ENCODE peak calls at places on chromosomes 12 and 14, in nine cellular contexts. R is astrocyte of the cerebellum, Q is WTC11, J is colonic mucosa, B is cardiac muscle cell, T is HCT116, G is AG10803, X is H9, V is hepatocyte. K is an unnamed sample.

GRCh38 chr14:99602788-99603415 is 1.1 kb downstream of the CCDC85C start:
- DNase-seq in R (no peak), Q (no peak), J (no peak), B (peak; percentile 42), T (no peak), G (no peak), X (no peak), V (no peak), K (no peak)

GRCh38 chr12:52633383-52633782 is 15.0 kb upstream of the KRT73 start:
- DNase-seq in R (no peak), Q (no peak), J (no peak), B (no peak), T (no peak), G (no peak), X (peak; percentile 20), V (no peak), K (no peak)

GRCh38 chr14:54562334-54562733 is 4.6 kb upstream of the SAMD4A start:
- DNase-seq in R (no peak), Q (no peak), J (no peak), B (no peak), T (no peak), G (peak; percentile 82), X (no peak), V (no peak), K (peak; percentile 58)

GRCh38 chr14:53148612-53149202 is 4.4 kb downstream of the DDHD1 start:
- DNase-seq in R (no peak), Q (no peak), J (no peak), B (no peak), T (no peak), G (peak; percentile 13), X (no peak), V (no peak), K (no peak)

GRCh38 chr12:80936642-80937390 is 918 bp downstream of the LIN7A start:
- DNase-seq in R (no peak), Q (peak; percentile 79), J (peak; percentile 50), B (peak; percentile 75), T (peak; percentile 7), G (peak; percentile 41), X (peak; percentile 75), V (peak; percentile 63), K (no peak)

GRCh38 chr14:52338282-52338681 is 24.2 kb downstream of the PTGER2 start:
- DNase-seq in R (no peak), Q (no peak), J (peak; percentile 44), B (no peak), T (no peak), G (no peak), X (no peak), V (peak; percentile 25), K (peak; percentile 38)

GRCh38 chr14:23294734-23295561 is 7.7 kb downstream of the PPP1R3E start:
- DNase-seq in R (no peak), Q (peak; percentile 28), J (peak; percentile 31), B (peak; percentile 73), T (no peak), G (peak; percentile 55), X (peak; percentile 43), V (peak; percentile 76), K (peak; percentile 32)

GRCh38 chr12:21456291-21456780 is 18.9 kb downstream of the PYROXD1 start:
- DNase-seq in R (no peak), Q (no peak), J (no peak), B (no peak), T (no peak), G (no peak), X (no peak), V (no peak), K (no peak)

GRCh38 chr12:56571131-56571530 is 49.5 kb downstream of the RBMS2 start:
- DNase-seq in R (no peak), Q (no peak), J (no peak), B (peak; percentile 4), T (no peak), G (no peak), X (no peak), V (peak; percentile 39), K (no peak)

GRCh38 chr12:66409195-66409871 is 107.0 kb downstream of the HELB start:
- DNase-seq in R (peak; percentile 63), Q (peak; percentile 45), J (peak; percentile 33), B (peak; percentile 42), T (peak; percentile 57), G (peak; percentile 76), X (peak; percentile 70), V (peak; percentile 50), K (peak; percentile 42)
- TF ChIP-seq CTCF in R (peak; percentile 74), Q (peak; percentile 57), J (peak; percentile 51), B (peak; percentile 77), T (peak; percentile 86), G (peak; percentile 82), X (peak; percentile 86), V (peak; percentile 58), K (peak; percentile 91)

GRCh38 chr12:9606736-9607372 is 862 bp downstream of the KLRB1 start:
- DNase-seq in R (no peak), Q (no peak), J (no peak), B (no peak), T (no peak), G (no peak), X (no peak), V (no peak), K (no peak)

GRCh38 chr12:9606247-9606646 is 1.5 kb downstream of the KLRB1 start:
- DNase-seq in R (no peak), Q (no peak), J (no peak), B (no peak), T (no peak), G (no peak), X (no peak), V (no peak), K (no peak)

GRCh38 chr12:9604288-9604687 is 3.4 kb downstream of the KLRB1 start:
- DNase-seq in R (no peak), Q (no peak), J (no peak), B (no peak), T (no peak), G (peak; percentile 3), X (no peak), V (no peak), K (no peak)

GRCh38 chr12:9607816-9608215 is at the start of gene KLRB1:
- DNase-seq in R (no peak), Q (no peak), J (no peak), B (no peak), T (no peak), G (no peak), X (no peak), V (no peak), K (no peak)

DNA sequence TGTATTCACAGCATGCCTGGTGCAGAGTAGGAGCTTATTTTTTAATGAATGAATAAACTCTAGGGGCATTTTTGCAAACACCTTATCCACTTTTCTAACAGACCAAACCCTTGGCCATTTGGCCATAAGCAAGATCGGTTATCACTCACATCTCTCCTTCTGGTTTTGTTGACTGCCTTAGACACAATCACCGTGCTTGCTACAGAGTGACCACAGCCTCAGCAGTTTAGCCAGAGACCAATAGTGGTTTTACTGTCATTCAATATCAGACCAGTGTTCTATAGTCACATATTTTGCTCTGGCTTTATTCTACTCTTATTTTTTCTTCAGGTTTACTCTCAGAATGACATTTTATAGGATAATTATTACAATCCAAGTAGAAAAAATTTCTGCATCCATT is 2.2 kb downstream of the KLRB1 start:
- DNase-seq in R (no peak), Q (no peak), J (no peak), B (no peak), T (no peak), G (no peak), X (no peak), V (no peak), K (no peak)
- TF ChIP-seq CTCF in R (no peak), Q (no peak), J (no peak), B (no peak), T (no peak), G (no peak), X (no peak), V (no peak), K (no peak)

DNA sequence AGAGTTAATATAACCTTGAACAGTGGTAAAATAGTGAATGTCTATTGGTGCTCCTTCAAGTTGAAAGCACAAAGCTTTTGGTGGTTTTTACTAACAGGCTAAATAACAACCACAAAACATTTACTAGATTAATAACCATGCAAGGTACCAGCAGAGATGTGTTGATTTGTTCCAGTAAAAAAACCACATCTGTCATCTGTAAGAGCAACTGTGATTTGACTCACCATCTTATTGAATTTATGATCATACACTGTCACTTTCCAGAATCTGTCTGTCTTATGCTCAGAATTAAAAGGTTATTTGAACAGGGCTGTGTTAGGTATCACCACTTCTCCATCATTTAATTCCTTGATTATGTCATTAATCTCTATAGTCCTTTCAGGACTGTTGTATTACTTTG is 107.0 kb upstream of the PTHLH start:
- DNase-seq in R (no peak), Q (no peak), J (no peak), B (no peak), T (no peak), G (no peak), X (no peak), V (no peak), K (no peak)
- TF ChIP-seq CTCF in R (no peak), Q (no peak), J (no peak), B (no peak), T (no peak), G (no peak), X (no peak), V (no peak), K (no peak)

DNA sequence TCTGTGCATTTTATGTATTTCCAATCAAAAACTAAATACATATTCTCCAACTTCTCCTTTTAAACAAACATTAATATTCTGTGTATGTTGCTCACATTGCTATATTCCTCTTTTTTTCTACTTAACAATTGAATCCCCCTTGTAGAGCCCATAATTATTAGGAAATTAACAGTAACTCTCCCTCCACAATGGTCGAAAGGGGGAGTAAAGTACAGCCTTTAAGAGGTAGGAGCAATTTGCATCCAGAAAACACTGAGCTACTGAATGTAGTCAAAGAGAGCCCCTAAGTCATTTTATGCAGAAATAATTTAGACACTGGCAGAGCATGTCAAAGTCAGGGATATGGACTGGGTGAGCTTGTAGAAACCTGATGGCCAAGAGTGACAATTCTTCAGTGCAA is 57.2 kb upstream of the SCN8A start:
- DNase-seq in R (no peak), Q (no peak), J (no peak), B (peak; percentile 41), T (no peak), G (peak; percentile 32), X (peak; percentile 23), V (no peak), K (no peak)
- TF ChIP-seq CTCF in R (peak; percentile 22), Q (no peak), J (no peak), B (peak; percentile 21), T (no peak), G (peak; percentile 43), X (peak; percentile 53), V (peak; percentile 21), K (peak; percentile 51)

GRCh38 chr12:90954428-90954827 is 548 bp downstream of the CCER1 start:
- DNase-seq in R (no peak), Q (no peak), J (no peak), B (no peak), T (no peak), G (no peak), X (no peak), V (no peak), K (no peak)

GRCh38 chr12:90958995-90959394 is 4.0 kb upstream of the CCER1 start:
- DNase-seq in R (no peak), Q (no peak), J (no peak), B (no peak), T (no peak), G (peak; percentile 43), X (no peak), V (no peak), K (peak; percentile 13)

GRCh38 chr12:90951418-90952110 is 3.4 kb downstream of the CCER1 start:
- DNase-seq in R (no peak), Q (no peak), J (no peak), B (no peak), T (no peak), G (no peak), X (no peak), V (no peak), K (peak; percentile 3)

GRCh38 chr12:90954921-90955320 is at the start of gene CCER1:
- DNase-seq in R (no peak), Q (no peak), J (no peak), B (no peak), T (no peak), G (no peak), X (no peak), V (no peak), K (no peak)

GRCh38 chr12:90953956-90954421 is 987 bp downstream of the CCER1 start:
- DNase-seq in R (no peak), Q (peak; percentile 92), J (no peak), B (no peak), T (no peak), G (no peak), X (peak; percentile 97), V (no peak), K (no peak)
- TF ChIP-seq CTCF in R (peak; percentile 20), Q (peak; percentile 96), J (no peak), B (peak; percentile 41), T (peak; percentile 14), G (peak; percentile 16), X (peak; percentile 94), V (peak; percentile 18), K (peak; percentile 49)